ENCODE peak calls at places on chromosomes 16 and 17, in four cellular contexts. One of them, this sample, is unnamed.

GRCh38 chr17:77909236-77909635 is 49.3 kb upstream of the TNRC6C start:
- DNase-seq in K562: no peak
- DNase-seq in HepG2: no peak
- DNase-seq in GM12878: no peak
- DNase-seq in this sample: no peak

GRCh38 chr17:78675836-78676235 is 98.6 kb upstream of the DNAH17 start:
- DNase-seq in K562: no peak
- DNase-seq in GM12878: no peak
- DNase-seq in HepG2: no peak
- DNase-seq in this sample: no peak

GRCh38 chr16:57522960-57523359 is 13.4 kb downstream of the CCDC102A start:
- DNase-seq in HepG2: no peak
- DNase-seq in K562: no peak
- DNase-seq in GM12878: no peak
- DNase-seq in this sample: no peak

GRCh38 chr17:82649501-82650261 is 1.4 kb upstream of the WDR45B start:
- DNase-seq in K562: no peak
- DNase-seq in HepG2: no peak
- DNase-seq in GM12878: no peak
- DNase-seq in this sample: no peak

GRCh38 chr17:9512323-9513168 is 63.1 kb downstream of the STX8 start:
- DNase-seq in K562: peak; percentile 8
- DNase-seq in HepG2: no peak
- DNase-seq in GM12878: no peak
- DNase-seq in this sample: no peak

GRCh38 chr16:89363621-89364393 is 126.6 kb downstream of the ANKRD11 start:
- DNase-seq in K562: peak; percentile 65
- DNase-seq in HepG2: peak; percentile 51
- DNase-seq in GM12878: no peak
- DNase-seq in this sample: no peak

GRCh38 chr17:83009414-83010322 is 69.7 kb upstream of the METRNL start:
- DNase-seq in K562: no peak
- DNase-seq in GM12878: no peak
- DNase-seq in HepG2: no peak
- DNase-seq in this sample: no peak

GRCh38 chr17:36463916-36464764 is 22.3 kb upstream of the ZNHIT3 start:
- DNase-seq in GM12878: no peak
- DNase-seq in K562: peak; percentile 88
- DNase-seq in HepG2: peak; percentile 45
- DNase-seq in this sample: peak; percentile 94

GRCh38 chr17:48539177-48539576 is 5.7 kb downstream of the HOXB2 start:
- DNase-seq in GM12878: no peak
- DNase-seq in K562: no peak
- DNase-seq in HepG2: no peak
- DNase-seq in this sample: no peak

GRCh38 chr16:72013389-72013788 is 4.8 kb downstream of the DHODH start:
- DNase-seq in GM12878: no peak
- DNase-seq in HepG2: no peak
- DNase-seq in K562: peak; percentile 38
- DNase-seq in this sample: no peak

GRCh38 chr16:78874241-78874983 is 726.1 kb downstream of the MAF start:
- DNase-seq in K562: no peak
- DNase-seq in HepG2: no peak
- DNase-seq in GM12878: no peak
- DNase-seq in this sample: no peak

GRCh38 chr17:19461139-19461538 is 50.1 kb downstream of the RNF112 start:
- DNase-seq in K562: no peak
- DNase-seq in GM12878: peak; percentile 7
- DNase-seq in HepG2: no peak
- DNase-seq in this sample: peak; percentile 32

GRCh38 chr17:58153046-58153445 is 4.9 kb downstream of the OR4D1 start:
- DNase-seq in K562: no peak
- DNase-seq in HepG2: no peak
- DNase-seq in GM12878: no peak
- DNase-seq in this sample: no peak

GRCh38 chr16:88691129-88691813 is 5.0 kb upstream of the SNAI3 start:
- DNase-seq in GM12878: no peak
- DNase-seq in HepG2: no peak
- DNase-seq in K562: no peak
- DNase-seq in this sample: no peak

GRCh38 chr17:12985431-12986285 is 32.2 kb downstream of the ELAC2 start:
- DNase-seq in GM12878: no peak
- DNase-seq in HepG2: no peak
- DNase-seq in K562: no peak
- DNase-seq in this sample: no peak

GRCh38 chr16:398551-399277 is 1.7 kb downstream of the NME4 start:
- DNase-seq in GM12878: no peak
- DNase-seq in HepG2: no peak
- DNase-seq in K562: peak; percentile 68
- DNase-seq in this sample: peak; percentile 57

GRCh38 chr16:397135-397661 is at the start of gene NME4:
- DNase-seq in GM12878: no peak
- DNase-seq in HepG2: no peak
- DNase-seq in K562: peak; percentile 75
- DNase-seq in this sample: peak; percentile 50

GRCh38 chr16:396199-396598 is 800 bp upstream of the NME4 start:
- DNase-seq in GM12878: no peak
- DNase-seq in K562: no peak
- DNase-seq in HepG2: no peak
- DNase-seq in this sample: no peak

GRCh38 chr16:397736-398332 is 835 bp downstream of the NME4 start:
- DNase-seq in HepG2: peak; percentile 74
- DNase-seq in K562: peak; percentile 74
- DNase-seq in GM12878: no peak
- DNase-seq in this sample: peak; percentile 79

GRCh38 chr16:396605-397004 is 394 bp upstream of the NME4 start:
- DNase-seq in GM12878: no peak
- DNase-seq in K562: peak; percentile 90
- DNase-seq in HepG2: peak; percentile 65
- DNase-seq in this sample: peak; percentile 59
- TF ChIP-seq ETV6 in GM12878: no peak
- TF ChIP-seq ETV6 in K562: no peak
- TF ChIP-seq ETV6 in HepG2: no peak
- TF ChIP-seq ETV6 in this sample: no peak

GRCh38 chr17:81057079-81057730 is 22.3 kb downstream of the BAIAP2 start:
- DNase-seq in K562: peak; percentile 93
- DNase-seq in HepG2: no peak
- DNase-seq in GM12878: no peak
- DNase-seq in this sample: no peak
- TF ChIP-seq ATF3 in K562: no peak
- TF ChIP-seq ATF3 in HepG2: no peak
- TF ChIP-seq ATF3 in GM12878: no peak
- TF ChIP-seq ATF3 in this sample: no peak

GRCh38 chr17:76542984-76543383 is 3.1 kb downstream of the PRCD start:
- DNase-seq in GM12878: no peak
- DNase-seq in HepG2: no peak
- DNase-seq in K562: no peak
- DNase-seq in this sample: no peak
- TF ChIP-seq ETV6 in GM12878: no peak
- TF ChIP-seq ETV6 in HepG2: no peak
- TF ChIP-seq ETV6 in K562: no peak
- TF ChIP-seq ETV6 in this sample: no peak

GRCh38 chr16:83603981-83604570 is 203.7 kb upstream of the HSBP1 start:
- DNase-seq in HepG2: no peak
- DNase-seq in K562: no peak
- DNase-seq in GM12878: no peak
- DNase-seq in this sample: no peak

GRCh38 chr16:83602797-83603735 is 204.7 kb upstream of the HSBP1 start:
- DNase-seq in K562: no peak
- DNase-seq in HepG2: no peak
- DNase-seq in GM12878: no peak
- DNase-seq in this sample: no peak

DNA sequence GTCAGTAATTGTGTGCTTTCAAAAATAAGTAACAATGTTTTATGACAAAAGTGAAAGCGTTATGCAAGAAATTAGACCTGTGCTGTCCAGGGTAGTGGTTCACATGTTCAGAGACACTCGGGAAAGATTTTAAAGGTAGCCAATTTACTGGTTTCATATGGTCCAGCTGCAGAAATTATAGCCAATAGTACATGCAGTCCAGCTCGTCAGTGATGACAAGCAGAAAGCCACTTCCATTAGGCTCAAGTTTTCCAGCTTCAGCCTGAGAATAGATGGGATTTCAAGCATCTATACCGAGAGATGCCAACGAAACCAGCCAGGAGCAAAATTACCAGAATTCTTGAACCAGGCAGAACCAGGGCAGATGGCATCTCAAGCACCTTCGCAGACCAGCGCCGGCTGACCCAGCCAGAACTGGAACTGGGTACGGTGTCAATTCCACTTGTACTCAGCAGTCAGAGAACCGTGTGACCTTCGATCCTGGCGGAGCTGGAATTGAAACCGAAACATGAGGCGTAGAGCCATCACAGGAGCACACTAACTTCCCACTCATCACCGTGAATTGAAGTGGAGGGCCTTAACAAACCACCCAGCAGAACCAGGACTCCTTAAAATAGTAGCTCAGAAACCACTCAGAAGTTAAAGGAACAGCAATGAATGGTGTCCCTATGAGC is 207.9 kb upstream of the HSBP1 start:
- DNase-seq in GM12878: no peak
- DNase-seq in HepG2: no peak
- DNase-seq in K562: no peak
- DNase-seq in this sample: no peak
- TF ChIP-seq ATF3 in GM12878: no peak
- TF ChIP-seq ATF3 in HepG2: no peak
- TF ChIP-seq ATF3 in K562: no peak
- TF ChIP-seq ATF3 in this sample: no peak

GRCh38 chr17:21042434-21043295 is at the start of gene USP22:
- DNase-seq in HepG2: no peak
- DNase-seq in GM12878: no peak
- DNase-seq in K562: no peak
- DNase-seq in this sample: peak; percentile 36

GRCh38 chr17:21037117-21037803 is 5.6 kb downstream of the USP22 start:
- DNase-seq in K562: no peak
- DNase-seq in GM12878: no peak
- DNase-seq in HepG2: no peak
- DNase-seq in this sample: no peak

GRCh38 chr17:21041753-21042433 is 918 bp downstream of the USP22 start:
- DNase-seq in HepG2: peak; percentile 71
- DNase-seq in GM12878: no peak
- DNase-seq in K562: peak; percentile 87
- DNase-seq in this sample: peak; percentile 76

GRCh38 chr17:21043296-21044232 is 753 bp upstream of the USP22 start:
- DNase-seq in GM12878: peak; percentile 84
- DNase-seq in K562: peak; percentile 96
- DNase-seq in HepG2: peak; percentile 96
- DNase-seq in this sample: peak; percentile 98

GRCh38 chr17:21039839-21040575 is 2.8 kb downstream of the USP22 start:
- DNase-seq in HepG2: peak; percentile 70
- DNase-seq in K562: peak; percentile 66
- DNase-seq in GM12878: no peak
- DNase-seq in this sample: no peak
- TF ChIP-seq ETV6 in HepG2: no peak
- TF ChIP-seq ETV6 in K562: no peak
- TF ChIP-seq ETV6 in GM12878: no peak
- TF ChIP-seq ETV6 in this sample: no peak

GRCh38 chr17:37743612-37743874 is 1.3 kb downstream of the HNF1B start:
- DNase-seq in GM12878: no peak
- DNase-seq in HepG2: peak; percentile 88
- DNase-seq in K562: no peak
- DNase-seq in this sample: no peak
- TF ChIP-seq ATF3 in GM12878: no peak
- TF ChIP-seq ATF3 in HepG2: no peak
- TF ChIP-seq ATF3 in K562: no peak
- TF ChIP-seq ATF3 in this sample: no peak

GRCh38 chr16:64629622-64630021 is 492.2 kb downstream of the CDH11 start:
- DNase-seq in HepG2: no peak
- DNase-seq in GM12878: no peak
- DNase-seq in K562: no peak
- DNase-seq in this sample: no peak
- TF ChIP-seq ETV6 in HepG2: no peak
- TF ChIP-seq ETV6 in GM12878: no peak
- TF ChIP-seq ETV6 in K562: no peak
- TF ChIP-seq ETV6 in this sample: no peak

DNA sequence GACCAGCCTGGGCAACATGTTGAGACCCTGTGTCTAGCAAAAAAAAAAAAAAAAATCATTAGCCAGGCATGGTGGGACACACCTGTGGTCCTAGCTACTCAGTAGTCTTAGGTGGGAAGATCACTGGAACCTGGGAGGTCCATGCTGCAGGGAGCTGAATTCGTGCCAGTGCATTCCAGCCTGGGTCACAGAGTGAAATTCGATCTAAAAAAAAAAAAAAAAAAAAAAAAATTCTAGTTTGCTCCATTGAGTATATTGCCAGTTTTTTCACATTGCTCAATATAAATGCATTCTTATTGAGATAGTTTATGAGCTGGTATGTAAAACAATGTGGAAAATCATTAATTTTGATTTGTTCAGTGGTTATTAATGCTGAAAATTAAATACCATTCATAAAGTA is 52.0 kb downstream of the ABHD15 start:
- DNase-seq in GM12878: no peak
- DNase-seq in HepG2: no peak
- DNase-seq in K562: no peak
- DNase-seq in this sample: no peak
- TF ChIP-seq ATF3 in GM12878: no peak
- TF ChIP-seq ATF3 in HepG2: no peak
- TF ChIP-seq ATF3 in K562: no peak
- TF ChIP-seq ATF3 in this sample: no peak